ENCODE peak calls at places on chromosomes 13 and 19, in five cellular contexts. One of them, this sample, is unnamed.

GRCh38 chr19:49020931-49021895 is 2.9 kb downstream of the CGB3 start:
- ATAC-seq in K562: no peak
- ATAC-seq in GM12878: peak
- ATAC-seq in activated naive CD8-positive, alpha-beta T cell treated with anti-CD3 and anti-CD28 coated beads, Interleukin-2, amount 50 U/mL, for 24 hours: peak
- ATAC-seq in right cardiac atrium: no peak
- ATAC-seq in this sample: peak

GRCh38 chr13:40484981-40485380 is 181.5 kb downstream of the FOXO1 start:
- ATAC-seq in activated naive CD8-positive, alpha-beta T cell treated with anti-CD3 and anti-CD28 coated beads, Interleukin-2, amount 50 U/mL, for 24 hours: no peak
- ATAC-seq in GM12878: peak
- ATAC-seq in right cardiac atrium: peak
- ATAC-seq in K562: no peak
- ATAC-seq in this sample: no peak

GRCh38 chr13:36275190-36276002 is 22.2 kb downstream of the CCDC169 start:
- ATAC-seq in activated naive CD8-positive, alpha-beta T cell treated with anti-CD3 and anti-CD28 coated beads, Interleukin-2, amount 50 U/mL, for 24 hours: no peak
- ATAC-seq in K562: no peak
- ATAC-seq in right cardiac atrium: peak
- ATAC-seq in GM12878: peak
- ATAC-seq in this sample: no peak

GRCh38 chr19:21094347-21095025 is 12.5 kb downstream of the ZNF714 start:
- ATAC-seq in right cardiac atrium: no peak
- ATAC-seq in K562: no peak
- ATAC-seq in activated naive CD8-positive, alpha-beta T cell treated with anti-CD3 and anti-CD28 coated beads, Interleukin-2, amount 50 U/mL, for 24 hours: no peak
- ATAC-seq in GM12878: no peak
- ATAC-seq in this sample: no peak

GRCh38 chr19:5281588-5281987 is 59.0 kb downstream of the PTPRS start:
- ATAC-seq in activated naive CD8-positive, alpha-beta T cell treated with anti-CD3 and anti-CD28 coated beads, Interleukin-2, amount 50 U/mL, for 24 hours: no peak
- ATAC-seq in right cardiac atrium: peak
- ATAC-seq in K562: no peak
- ATAC-seq in GM12878: no peak
- ATAC-seq in this sample: no peak

GRCh38 chr19:10508707-10509106 is 5.6 kb upstream of the KEAP1 start:
- ATAC-seq in right cardiac atrium: no peak
- ATAC-seq in activated naive CD8-positive, alpha-beta T cell treated with anti-CD3 and anti-CD28 coated beads, Interleukin-2, amount 50 U/mL, for 24 hours: peak
- ATAC-seq in GM12878: no peak
- ATAC-seq in K562: no peak
- ATAC-seq in this sample: peak

GRCh38 chr13:72505376-72505775 is 222.1 kb downstream of the MZT1 start:
- ATAC-seq in K562: no peak
- ATAC-seq in activated naive CD8-positive, alpha-beta T cell treated with anti-CD3 and anti-CD28 coated beads, Interleukin-2, amount 50 U/mL, for 24 hours: no peak
- ATAC-seq in GM12878: no peak
- ATAC-seq in right cardiac atrium: no peak
- ATAC-seq in this sample: no peak

GRCh38 chr19:6890421-6890913 is 3.1 kb downstream of the ADGRE1 start:
- ATAC-seq in K562: no peak
- ATAC-seq in GM12878: no peak
- ATAC-seq in activated naive CD8-positive, alpha-beta T cell treated with anti-CD3 and anti-CD28 coated beads, Interleukin-2, amount 50 U/mL, for 24 hours: no peak
- ATAC-seq in right cardiac atrium: no peak
- ATAC-seq in this sample: peak

GRCh38 chr13:100608906-100609305 is 20.3 kb upstream of the GGACT start:
- ATAC-seq in right cardiac atrium: peak
- ATAC-seq in K562: peak
- ATAC-seq in GM12878: peak
- ATAC-seq in activated naive CD8-positive, alpha-beta T cell treated with anti-CD3 and anti-CD28 coated beads, Interleukin-2, amount 50 U/mL, for 24 hours: peak
- ATAC-seq in this sample: peak

GRCh38 chr19:1213391-1214286 is 8.1 kb downstream of the STK11 start:
- ATAC-seq in K562: no peak
- ATAC-seq in GM12878: peak
- ATAC-seq in activated naive CD8-positive, alpha-beta T cell treated with anti-CD3 and anti-CD28 coated beads, Interleukin-2, amount 50 U/mL, for 24 hours: peak
- ATAC-seq in right cardiac atrium: peak
- ATAC-seq in this sample: peak

GRCh38 chr13:41696163-41697003 is 239.0 kb downstream of the RGCC start:
- ATAC-seq in K562: peak
- ATAC-seq in right cardiac atrium: no peak
- ATAC-seq in GM12878: peak
- ATAC-seq in activated naive CD8-positive, alpha-beta T cell treated with anti-CD3 and anti-CD28 coated beads, Interleukin-2, amount 50 U/mL, for 24 hours: no peak
- ATAC-seq in this sample: no peak

GRCh38 chr19:1465191-1466016 is 13.6 kb downstream of the C19orf25 start:
- ATAC-seq in right cardiac atrium: peak
- ATAC-seq in activated naive CD8-positive, alpha-beta T cell treated with anti-CD3 and anti-CD28 coated beads, Interleukin-2, amount 50 U/mL, for 24 hours: no peak
- ATAC-seq in GM12878: peak
- ATAC-seq in K562: no peak
- ATAC-seq in this sample: no peak

GRCh38 chr13:97367427-97367826 is 66.5 kb upstream of the RAP2A start:
- ATAC-seq in activated naive CD8-positive, alpha-beta T cell treated with anti-CD3 and anti-CD28 coated beads, Interleukin-2, amount 50 U/mL, for 24 hours: no peak
- ATAC-seq in right cardiac atrium: peak
- ATAC-seq in K562: no peak
- ATAC-seq in GM12878: no peak
- ATAC-seq in this sample: no peak

GRCh38 chr19:52945652-52946321 is 16.9 kb downstream of the ZNF816 start:
- ATAC-seq in right cardiac atrium: no peak
- ATAC-seq in K562: no peak
- ATAC-seq in activated naive CD8-positive, alpha-beta T cell treated with anti-CD3 and anti-CD28 coated beads, Interleukin-2, amount 50 U/mL, for 24 hours: no peak
- ATAC-seq in GM12878: no peak
- ATAC-seq in this sample: no peak

GRCh38 chr13:51856027-51856736 is 5.6 kb upstream of the CCDC70 start:
- ATAC-seq in K562: no peak
- ATAC-seq in right cardiac atrium: no peak
- ATAC-seq in GM12878: no peak
- ATAC-seq in activated naive CD8-positive, alpha-beta T cell treated with anti-CD3 and anti-CD28 coated beads, Interleukin-2, amount 50 U/mL, for 24 hours: no peak
- ATAC-seq in this sample: no peak